ENCODE peak calls at places on chromosomes 3 and 15, in four cellular contexts. Z, W, V and A are unnamed samples.

GRCh38 chr3:128432898-128433629 is 33.6 kb downstream of the DNAJB8 start:
- DNase-seq in Z (no peak), W (no peak), V (peak), A (no peak)

GRCh38 chr15:31852933-31853332 is 177.4 kb upstream of the CHRNA7 start:
- DNase-seq in Z (no peak), W (no peak), V (no peak), A (peak)

GRCh38 chr3:29153811-29154210 is 127.1 kb upstream of the RBMS3 start:
- DNase-seq in Z (no peak), W (peak), V (no peak), A (no peak)

GRCh38 chr15:99426431-99427105 is 139.2 kb upstream of the MEF2A start:
- DNase-seq in Z (no peak), W (no peak), V (no peak), A (no peak)

GRCh38 chr3:113764698-113765097 is 17.9 kb downstream of the ATP6V1A start:
- DNase-seq in Z (no peak), W (no peak), V (no peak), A (no peak)

GRCh38 chr3:23161896-23162570 is 41.1 kb upstream of the UBE2E2 start:
- DNase-seq in Z (no peak), W (no peak), V (no peak), A (no peak)

GRCh38 chr3:114362815-114363214 is 69.0 kb downstream of the TIGIT start:
- DNase-seq in Z (no peak), W (no peak), V (no peak), A (no peak)

GRCh38 chr3:15164356-15164755 is 41.7 kb upstream of the CAPN7 start:
- DNase-seq in Z (no peak), W (no peak), V (no peak), A (no peak)

GRCh38 chr3:23389089-23389488 is 186.0 kb downstream of the UBE2E2 start:
- DNase-seq in Z (no peak), W (no peak), V (no peak), A (no peak)

GRCh38 chr3:195156286-195156890 is 114.6 kb downstream of the XXYLT1 start:
- DNase-seq in Z (no peak), W (no peak), V (no peak), A (peak)